ENCODE peak calls at places on chromosome 3, in ten cellular contexts. One of them, this sample, is unnamed.

GRCh38 chr3:27345493-27345892 is 23.7 kb downstream of the NEK10 start:
- DNase-seq in DMS79 treated with DMSO at 0.1 percent for 48 hours: no peak
- DNase-seq in activated CD4-positive, alpha-beta T cell treated with anti-CD3 and anti-CD28 coated beads, Interleukin-2, amount 10 ng/mL, durations not matched to agents 7 days and 5 days: peak; percentile 38
- DNase-seq in endothelial cell: no peak
- DNase-seq in testis: no peak
- DNase-seq in stimulated activated CD8-positive, alpha-beta memory T cell treated with anti-CD3 and anti-CD28 coated beads, Interleukin-15, amount 100 ng/mL, for 4 hours: no peak
- DNase-seq in activated CD8-positive, alpha-beta memory T cell treated with anti-CD3 and anti-CD28 coated beads, Interleukin-2, amount 10 ng/mL, durations not matched to agents 7 days and 5 days: peak; percentile 64
- DNase-seq in astrocyte of the spinal cord: no peak
- DNase-seq in A549: no peak
- DNase-seq in posterior cingulate gyrus: no peak
- DNase-seq in this sample: no peak

GRCh38 chr3:46749129-46749528 is 31.5 kb upstream of the PRSS50 start:
- DNase-seq in posterior cingulate gyrus: no peak
- DNase-seq in stimulated activated CD8-positive, alpha-beta memory T cell treated with anti-CD3 and anti-CD28 coated beads, Interleukin-15, amount 100 ng/mL, for 4 hours: no peak
- DNase-seq in DMS79 treated with DMSO at 0.1 percent for 48 hours: no peak
- DNase-seq in activated CD8-positive, alpha-beta memory T cell treated with anti-CD3 and anti-CD28 coated beads, Interleukin-2, amount 10 ng/mL, durations not matched to agents 7 days and 5 days: no peak
- DNase-seq in activated CD4-positive, alpha-beta T cell treated with anti-CD3 and anti-CD28 coated beads, Interleukin-2, amount 10 ng/mL, durations not matched to agents 7 days and 5 days: no peak
- DNase-seq in A549: no peak
- DNase-seq in testis: no peak
- DNase-seq in astrocyte of the spinal cord: no peak
- DNase-seq in endothelial cell: no peak
- DNase-seq in this sample: no peak

GRCh38 chr3:11690863-11691833 is 47.4 kb upstream of the VGLL4 start:
- DNase-seq in stimulated activated CD8-positive, alpha-beta memory T cell treated with anti-CD3 and anti-CD28 coated beads, Interleukin-15, amount 100 ng/mL, for 4 hours: no peak
- DNase-seq in activated CD8-positive, alpha-beta memory T cell treated with anti-CD3 and anti-CD28 coated beads, Interleukin-2, amount 10 ng/mL, durations not matched to agents 7 days and 5 days: no peak
- DNase-seq in DMS79 treated with DMSO at 0.1 percent for 48 hours: no peak
- DNase-seq in A549: no peak
- DNase-seq in astrocyte of the spinal cord: peak; percentile 24
- DNase-seq in endothelial cell: no peak
- DNase-seq in activated CD4-positive, alpha-beta T cell treated with anti-CD3 and anti-CD28 coated beads, Interleukin-2, amount 10 ng/mL, durations not matched to agents 7 days and 5 days: no peak
- DNase-seq in testis: no peak
- DNase-seq in posterior cingulate gyrus: no peak
- DNase-seq in this sample: no peak

GRCh38 chr3:134710313-134710680 is 59.5 kb upstream of the KY start:
- DNase-seq in posterior cingulate gyrus: no peak
- DNase-seq in stimulated activated CD8-positive, alpha-beta memory T cell treated with anti-CD3 and anti-CD28 coated beads, Interleukin-15, amount 100 ng/mL, for 4 hours: no peak
- DNase-seq in A549: no peak
- DNase-seq in activated CD8-positive, alpha-beta memory T cell treated with anti-CD3 and anti-CD28 coated beads, Interleukin-2, amount 10 ng/mL, durations not matched to agents 7 days and 5 days: no peak
- DNase-seq in DMS79 treated with DMSO at 0.1 percent for 48 hours: no peak
- DNase-seq in endothelial cell: no peak
- DNase-seq in activated CD4-positive, alpha-beta T cell treated with anti-CD3 and anti-CD28 coated beads, Interleukin-2, amount 10 ng/mL, durations not matched to agents 7 days and 5 days: no peak
- DNase-seq in astrocyte of the spinal cord: no peak
- DNase-seq in testis: peak; percentile 16
- DNase-seq in this sample: no peak

GRCh38 chr3:163605915-163606314 is 1472.4 kb downstream of the SI start:
- DNase-seq in endothelial cell: no peak
- DNase-seq in testis: no peak
- DNase-seq in activated CD8-positive, alpha-beta memory T cell treated with anti-CD3 and anti-CD28 coated beads, Interleukin-2, amount 10 ng/mL, durations not matched to agents 7 days and 5 days: no peak
- DNase-seq in astrocyte of the spinal cord: no peak
- DNase-seq in A549: no peak
- DNase-seq in DMS79 treated with DMSO at 0.1 percent for 48 hours: no peak
- DNase-seq in activated CD4-positive, alpha-beta T cell treated with anti-CD3 and anti-CD28 coated beads, Interleukin-2, amount 10 ng/mL, durations not matched to agents 7 days and 5 days: no peak
- DNase-seq in stimulated activated CD8-positive, alpha-beta memory T cell treated with anti-CD3 and anti-CD28 coated beads, Interleukin-15, amount 100 ng/mL, for 4 hours: no peak
- DNase-seq in posterior cingulate gyrus: no peak
- DNase-seq in this sample: no peak

GRCh38 chr3:155065537-155065936 is 14.6 kb upstream of the MME start:
- DNase-seq in A549: no peak
- DNase-seq in stimulated activated CD8-positive, alpha-beta memory T cell treated with anti-CD3 and anti-CD28 coated beads, Interleukin-15, amount 100 ng/mL, for 4 hours: no peak
- DNase-seq in DMS79 treated with DMSO at 0.1 percent for 48 hours: no peak
- DNase-seq in testis: no peak
- DNase-seq in astrocyte of the spinal cord: peak; percentile 55
- DNase-seq in endothelial cell: no peak
- DNase-seq in activated CD4-positive, alpha-beta T cell treated with anti-CD3 and anti-CD28 coated beads, Interleukin-2, amount 10 ng/mL, durations not matched to agents 7 days and 5 days: no peak
- DNase-seq in posterior cingulate gyrus: no peak
- DNase-seq in activated CD8-positive, alpha-beta memory T cell treated with anti-CD3 and anti-CD28 coated beads, Interleukin-2, amount 10 ng/mL, durations not matched to agents 7 days and 5 days: no peak
- DNase-seq in this sample: no peak

GRCh38 chr3:99862208-99862607 is 44.5 kb downstream of the CMSS1 start:
- DNase-seq in testis: no peak
- DNase-seq in activated CD4-positive, alpha-beta T cell treated with anti-CD3 and anti-CD28 coated beads, Interleukin-2, amount 10 ng/mL, durations not matched to agents 7 days and 5 days: no peak
- DNase-seq in activated CD8-positive, alpha-beta memory T cell treated with anti-CD3 and anti-CD28 coated beads, Interleukin-2, amount 10 ng/mL, durations not matched to agents 7 days and 5 days: no peak
- DNase-seq in astrocyte of the spinal cord: peak; percentile 51
- DNase-seq in posterior cingulate gyrus: no peak
- DNase-seq in endothelial cell: no peak
- DNase-seq in stimulated activated CD8-positive, alpha-beta memory T cell treated with anti-CD3 and anti-CD28 coated beads, Interleukin-15, amount 100 ng/mL, for 4 hours: no peak
- DNase-seq in DMS79 treated with DMSO at 0.1 percent for 48 hours: no peak
- DNase-seq in A549: no peak
- DNase-seq in this sample: no peak

GRCh38 chr3:161818106-161818505 is 321.5 kb downstream of the OTOL1 start:
- DNase-seq in activated CD4-positive, alpha-beta T cell treated with anti-CD3 and anti-CD28 coated beads, Interleukin-2, amount 10 ng/mL, durations not matched to agents 7 days and 5 days: no peak
- DNase-seq in DMS79 treated with DMSO at 0.1 percent for 48 hours: no peak
- DNase-seq in A549: no peak
- DNase-seq in stimulated activated CD8-positive, alpha-beta memory T cell treated with anti-CD3 and anti-CD28 coated beads, Interleukin-15, amount 100 ng/mL, for 4 hours: no peak
- DNase-seq in posterior cingulate gyrus: no peak
- DNase-seq in astrocyte of the spinal cord: no peak
- DNase-seq in testis: no peak
- DNase-seq in endothelial cell: no peak
- DNase-seq in activated CD8-positive, alpha-beta memory T cell treated with anti-CD3 and anti-CD28 coated beads, Interleukin-2, amount 10 ng/mL, durations not matched to agents 7 days and 5 days: no peak
- DNase-seq in this sample: no peak

GRCh38 chr3:46378426-46378942 is 7.7 kb downstream of the CCR5 start:
- DNase-seq in stimulated activated CD8-positive, alpha-beta memory T cell treated with anti-CD3 and anti-CD28 coated beads, Interleukin-15, amount 100 ng/mL, for 4 hours: peak; percentile 23
- DNase-seq in DMS79 treated with DMSO at 0.1 percent for 48 hours: no peak
- DNase-seq in A549: peak; percentile 45
- DNase-seq in endothelial cell: peak; percentile 73
- DNase-seq in testis: peak; percentile 69
- DNase-seq in activated CD4-positive, alpha-beta T cell treated with anti-CD3 and anti-CD28 coated beads, Interleukin-2, amount 10 ng/mL, durations not matched to agents 7 days and 5 days: peak; percentile 74
- DNase-seq in posterior cingulate gyrus: peak; percentile 68
- DNase-seq in activated CD8-positive, alpha-beta memory T cell treated with anti-CD3 and anti-CD28 coated beads, Interleukin-2, amount 10 ng/mL, durations not matched to agents 7 days and 5 days: peak; percentile 81
- DNase-seq in astrocyte of the spinal cord: peak; percentile 56
- DNase-seq in this sample: peak; percentile 2

GRCh38 chr3:48492461-48493202 is 11.3 kb downstream of the SHISA5 start:
- DNase-seq in testis: no peak
- DNase-seq in DMS79 treated with DMSO at 0.1 percent for 48 hours: no peak
- DNase-seq in activated CD4-positive, alpha-beta T cell treated with anti-CD3 and anti-CD28 coated beads, Interleukin-2, amount 10 ng/mL, durations not matched to agents 7 days and 5 days: no peak
- DNase-seq in astrocyte of the spinal cord: no peak
- DNase-seq in activated CD8-positive, alpha-beta memory T cell treated with anti-CD3 and anti-CD28 coated beads, Interleukin-2, amount 10 ng/mL, durations not matched to agents 7 days and 5 days: no peak
- DNase-seq in A549: no peak
- DNase-seq in posterior cingulate gyrus: no peak
- DNase-seq in endothelial cell: no peak
- DNase-seq in stimulated activated CD8-positive, alpha-beta memory T cell treated with anti-CD3 and anti-CD28 coated beads, Interleukin-15, amount 100 ng/mL, for 4 hours: no peak
- DNase-seq in this sample: no peak

GRCh38 chr3:31124368-31124767 is 229.9 kb upstream of the GADL1 start:
- DNase-seq in testis: no peak
- DNase-seq in A549: no peak
- DNase-seq in astrocyte of the spinal cord: peak; percentile 63
- DNase-seq in activated CD4-positive, alpha-beta T cell treated with anti-CD3 and anti-CD28 coated beads, Interleukin-2, amount 10 ng/mL, durations not matched to agents 7 days and 5 days: no peak
- DNase-seq in stimulated activated CD8-positive, alpha-beta memory T cell treated with anti-CD3 and anti-CD28 coated beads, Interleukin-15, amount 100 ng/mL, for 4 hours: no peak
- DNase-seq in DMS79 treated with DMSO at 0.1 percent for 48 hours: no peak
- DNase-seq in posterior cingulate gyrus: no peak
- DNase-seq in activated CD8-positive, alpha-beta memory T cell treated with anti-CD3 and anti-CD28 coated beads, Interleukin-2, amount 10 ng/mL, durations not matched to agents 7 days and 5 days: no peak
- DNase-seq in endothelial cell: no peak
- DNase-seq in this sample: no peak

GRCh38 chr3:194373912-194374311 is 4.4 kb upstream of the LRRC15 start:
- DNase-seq in astrocyte of the spinal cord: no peak
- DNase-seq in activated CD8-positive, alpha-beta memory T cell treated with anti-CD3 and anti-CD28 coated beads, Interleukin-2, amount 10 ng/mL, durations not matched to agents 7 days and 5 days: no peak
- DNase-seq in A549: no peak
- DNase-seq in DMS79 treated with DMSO at 0.1 percent for 48 hours: no peak
- DNase-seq in testis: no peak
- DNase-seq in stimulated activated CD8-positive, alpha-beta memory T cell treated with anti-CD3 and anti-CD28 coated beads, Interleukin-15, amount 100 ng/mL, for 4 hours: no peak
- DNase-seq in posterior cingulate gyrus: no peak
- DNase-seq in activated CD4-positive, alpha-beta T cell treated with anti-CD3 and anti-CD28 coated beads, Interleukin-2, amount 10 ng/mL, durations not matched to agents 7 days and 5 days: no peak
- DNase-seq in endothelial cell: no peak
- DNase-seq in this sample: no peak

GRCh38 chr3:51434746-51435323 is 43.8 kb downstream of the RBM15B start:
- DNase-seq in endothelial cell: peak; percentile 50
- DNase-seq in A549: peak; percentile 23
- DNase-seq in testis: peak; percentile 74
- DNase-seq in posterior cingulate gyrus: no peak
- DNase-seq in stimulated activated CD8-positive, alpha-beta memory T cell treated with anti-CD3 and anti-CD28 coated beads, Interleukin-15, amount 100 ng/mL, for 4 hours: peak; percentile 1
- DNase-seq in astrocyte of the spinal cord: peak; percentile 48
- DNase-seq in activated CD8-positive, alpha-beta memory T cell treated with anti-CD3 and anti-CD28 coated beads, Interleukin-2, amount 10 ng/mL, durations not matched to agents 7 days and 5 days: peak; percentile 64
- DNase-seq in DMS79 treated with DMSO at 0.1 percent for 48 hours: peak; percentile 2
- DNase-seq in activated CD4-positive, alpha-beta T cell treated with anti-CD3 and anti-CD28 coated beads, Interleukin-2, amount 10 ng/mL, durations not matched to agents 7 days and 5 days: peak; percentile 61
- DNase-seq in this sample: peak; percentile 31

GRCh38 chr3:52109556-52110380 is 44.5 kb downstream of the POC1A start:
- DNase-seq in endothelial cell: no peak
- DNase-seq in A549: no peak
- DNase-seq in activated CD4-positive, alpha-beta T cell treated with anti-CD3 and anti-CD28 coated beads, Interleukin-2, amount 10 ng/mL, durations not matched to agents 7 days and 5 days: no peak
- DNase-seq in testis: no peak
- DNase-seq in astrocyte of the spinal cord: peak; percentile 45
- DNase-seq in DMS79 treated with DMSO at 0.1 percent for 48 hours: no peak
- DNase-seq in activated CD8-positive, alpha-beta memory T cell treated with anti-CD3 and anti-CD28 coated beads, Interleukin-2, amount 10 ng/mL, durations not matched to agents 7 days and 5 days: no peak
- DNase-seq in posterior cingulate gyrus: no peak
- DNase-seq in stimulated activated CD8-positive, alpha-beta memory T cell treated with anti-CD3 and anti-CD28 coated beads, Interleukin-15, amount 100 ng/mL, for 4 hours: no peak
- DNase-seq in this sample: peak; percentile 6

GRCh38 chr3:182393151-182393550 is 400.2 kb upstream of the ATP11B start:
- DNase-seq in astrocyte of the spinal cord: no peak
- DNase-seq in A549: no peak
- DNase-seq in DMS79 treated with DMSO at 0.1 percent for 48 hours: no peak
- DNase-seq in stimulated activated CD8-positive, alpha-beta memory T cell treated with anti-CD3 and anti-CD28 coated beads, Interleukin-15, amount 100 ng/mL, for 4 hours: no peak
- DNase-seq in activated CD4-positive, alpha-beta T cell treated with anti-CD3 and anti-CD28 coated beads, Interleukin-2, amount 10 ng/mL, durations not matched to agents 7 days and 5 days: no peak
- DNase-seq in posterior cingulate gyrus: no peak
- DNase-seq in endothelial cell: no peak
- DNase-seq in activated CD8-positive, alpha-beta memory T cell treated with anti-CD3 and anti-CD28 coated beads, Interleukin-2, amount 10 ng/mL, durations not matched to agents 7 days and 5 days: no peak
- DNase-seq in testis: no peak
- DNase-seq in this sample: no peak

GRCh38 chr3:141266186-141266585 is 34.6 kb downstream of the PXYLP1 start:
- DNase-seq in posterior cingulate gyrus: no peak
- DNase-seq in astrocyte of the spinal cord: no peak
- DNase-seq in endothelial cell: no peak
- DNase-seq in activated CD8-positive, alpha-beta memory T cell treated with anti-CD3 and anti-CD28 coated beads, Interleukin-2, amount 10 ng/mL, durations not matched to agents 7 days and 5 days: peak; percentile 37
- DNase-seq in A549: no peak
- DNase-seq in stimulated activated CD8-positive, alpha-beta memory T cell treated with anti-CD3 and anti-CD28 coated beads, Interleukin-15, amount 100 ng/mL, for 4 hours: no peak
- DNase-seq in testis: no peak
- DNase-seq in DMS79 treated with DMSO at 0.1 percent for 48 hours: no peak
- DNase-seq in activated CD4-positive, alpha-beta T cell treated with anti-CD3 and anti-CD28 coated beads, Interleukin-2, amount 10 ng/mL, durations not matched to agents 7 days and 5 days: no peak
- DNase-seq in this sample: no peak

GRCh38 chr3:24688446-24689148 is 193.9 kb upstream of the THRB start:
- DNase-seq in posterior cingulate gyrus: no peak
- DNase-seq in activated CD4-positive, alpha-beta T cell treated with anti-CD3 and anti-CD28 coated beads, Interleukin-2, amount 10 ng/mL, durations not matched to agents 7 days and 5 days: no peak
- DNase-seq in A549: no peak
- DNase-seq in activated CD8-positive, alpha-beta memory T cell treated with anti-CD3 and anti-CD28 coated beads, Interleukin-2, amount 10 ng/mL, durations not matched to agents 7 days and 5 days: no peak
- DNase-seq in endothelial cell: no peak
- DNase-seq in testis: no peak
- DNase-seq in astrocyte of the spinal cord: peak; percentile 51
- DNase-seq in stimulated activated CD8-positive, alpha-beta memory T cell treated with anti-CD3 and anti-CD28 coated beads, Interleukin-15, amount 100 ng/mL, for 4 hours: no peak
- DNase-seq in DMS79 treated with DMSO at 0.1 percent for 48 hours: no peak
- DNase-seq in this sample: no peak

GRCh38 chr3:89560546-89560945 is 453.1 kb downstream of the EPHA3 start:
- DNase-seq in testis: no peak
- DNase-seq in endothelial cell: no peak
- DNase-seq in astrocyte of the spinal cord: peak; percentile 56
- DNase-seq in posterior cingulate gyrus: no peak
- DNase-seq in activated CD4-positive, alpha-beta T cell treated with anti-CD3 and anti-CD28 coated beads, Interleukin-2, amount 10 ng/mL, durations not matched to agents 7 days and 5 days: no peak
- DNase-seq in activated CD8-positive, alpha-beta memory T cell treated with anti-CD3 and anti-CD28 coated beads, Interleukin-2, amount 10 ng/mL, durations not matched to agents 7 days and 5 days: no peak
- DNase-seq in stimulated activated CD8-positive, alpha-beta memory T cell treated with anti-CD3 and anti-CD28 coated beads, Interleukin-15, amount 100 ng/mL, for 4 hours: no peak
- DNase-seq in A549: no peak
- DNase-seq in DMS79 treated with DMSO at 0.1 percent for 48 hours: no peak
- DNase-seq in this sample: no peak

GRCh38 chr3:30448946-30449686 is 157.3 kb upstream of the TGFBR2 start:
- DNase-seq in endothelial cell: no peak
- DNase-seq in activated CD4-positive, alpha-beta T cell treated with anti-CD3 and anti-CD28 coated beads, Interleukin-2, amount 10 ng/mL, durations not matched to agents 7 days and 5 days: no peak
- DNase-seq in A549: no peak
- DNase-seq in testis: no peak
- DNase-seq in stimulated activated CD8-positive, alpha-beta memory T cell treated with anti-CD3 and anti-CD28 coated beads, Interleukin-15, amount 100 ng/mL, for 4 hours: no peak
- DNase-seq in posterior cingulate gyrus: no peak
- DNase-seq in astrocyte of the spinal cord: no peak
- DNase-seq in activated CD8-positive, alpha-beta memory T cell treated with anti-CD3 and anti-CD28 coated beads, Interleukin-2, amount 10 ng/mL, durations not matched to agents 7 days and 5 days: no peak
- DNase-seq in DMS79 treated with DMSO at 0.1 percent for 48 hours: no peak
- DNase-seq in this sample: no peak

GRCh38 chr3:115272036-115272824 is 125.1 kb upstream of the ZBTB20 start:
- DNase-seq in testis: no peak
- DNase-seq in A549: no peak
- DNase-seq in stimulated activated CD8-positive, alpha-beta memory T cell treated with anti-CD3 and anti-CD28 coated beads, Interleukin-15, amount 100 ng/mL, for 4 hours: no peak
- DNase-seq in activated CD4-positive, alpha-beta T cell treated with anti-CD3 and anti-CD28 coated beads, Interleukin-2, amount 10 ng/mL, durations not matched to agents 7 days and 5 days: no peak
- DNase-seq in astrocyte of the spinal cord: peak; percentile 91
- DNase-seq in posterior cingulate gyrus: no peak
- DNase-seq in activated CD8-positive, alpha-beta memory T cell treated with anti-CD3 and anti-CD28 coated beads, Interleukin-2, amount 10 ng/mL, durations not matched to agents 7 days and 5 days: no peak
- DNase-seq in endothelial cell: no peak
- DNase-seq in DMS79 treated with DMSO at 0.1 percent for 48 hours: peak; percentile 38
- DNase-seq in this sample: peak; percentile 49

GRCh38 chr3:190773948-190774347 is 88.5 kb downstream of the GMNC start:
- DNase-seq in astrocyte of the spinal cord: no peak
- DNase-seq in A549: no peak
- DNase-seq in testis: no peak
- DNase-seq in posterior cingulate gyrus: no peak
- DNase-seq in activated CD4-positive, alpha-beta T cell treated with anti-CD3 and anti-CD28 coated beads, Interleukin-2, amount 10 ng/mL, durations not matched to agents 7 days and 5 days: no peak
- DNase-seq in endothelial cell: no peak
- DNase-seq in DMS79 treated with DMSO at 0.1 percent for 48 hours: no peak
- DNase-seq in stimulated activated CD8-positive, alpha-beta memory T cell treated with anti-CD3 and anti-CD28 coated beads, Interleukin-15, amount 100 ng/mL, for 4 hours: no peak
- DNase-seq in activated CD8-positive, alpha-beta memory T cell treated with anti-CD3 and anti-CD28 coated beads, Interleukin-2, amount 10 ng/mL, durations not matched to agents 7 days and 5 days: no peak
- DNase-seq in this sample: no peak

GRCh38 chr3:123766195-123767019 is 117.7 kb downstream of the MYLK start:
- DNase-seq in stimulated activated CD8-positive, alpha-beta memory T cell treated with anti-CD3 and anti-CD28 coated beads, Interleukin-15, amount 100 ng/mL, for 4 hours: no peak
- DNase-seq in endothelial cell: no peak
- DNase-seq in A549: no peak
- DNase-seq in posterior cingulate gyrus: no peak
- DNase-seq in activated CD8-positive, alpha-beta memory T cell treated with anti-CD3 and anti-CD28 coated beads, Interleukin-2, amount 10 ng/mL, durations not matched to agents 7 days and 5 days: no peak
- DNase-seq in activated CD4-positive, alpha-beta T cell treated with anti-CD3 and anti-CD28 coated beads, Interleukin-2, amount 10 ng/mL, durations not matched to agents 7 days and 5 days: no peak
- DNase-seq in astrocyte of the spinal cord: no peak
- DNase-seq in testis: peak; percentile 17
- DNase-seq in DMS79 treated with DMSO at 0.1 percent for 48 hours: no peak
- DNase-seq in this sample: no peak

GRCh38 chr3:128946411-128946810 is 47.5 kb downstream of the CFAP92 start:
- DNase-seq in A549: no peak
- DNase-seq in testis: no peak
- DNase-seq in activated CD8-positive, alpha-beta memory T cell treated with anti-CD3 and anti-CD28 coated beads, Interleukin-2, amount 10 ng/mL, durations not matched to agents 7 days and 5 days: no peak
- DNase-seq in DMS79 treated with DMSO at 0.1 percent for 48 hours: no peak
- DNase-seq in astrocyte of the spinal cord: peak; percentile 61
- DNase-seq in activated CD4-positive, alpha-beta T cell treated with anti-CD3 and anti-CD28 coated beads, Interleukin-2, amount 10 ng/mL, durations not matched to agents 7 days and 5 days: no peak
- DNase-seq in stimulated activated CD8-positive, alpha-beta memory T cell treated with anti-CD3 and anti-CD28 coated beads, Interleukin-15, amount 100 ng/mL, for 4 hours: no peak
- DNase-seq in posterior cingulate gyrus: no peak
- DNase-seq in endothelial cell: no peak
- DNase-seq in this sample: no peak

GRCh38 chr3:8301977-8302589 is 199.5 kb upstream of the LMCD1 start:
- DNase-seq in endothelial cell: no peak
- DNase-seq in DMS79 treated with DMSO at 0.1 percent for 48 hours: no peak
- DNase-seq in posterior cingulate gyrus: no peak
- DNase-seq in testis: no peak
- DNase-seq in stimulated activated CD8-positive, alpha-beta memory T cell treated with anti-CD3 and anti-CD28 coated beads, Interleukin-15, amount 100 ng/mL, for 4 hours: no peak
- DNase-seq in astrocyte of the spinal cord: peak; percentile 70
- DNase-seq in activated CD8-positive, alpha-beta memory T cell treated with anti-CD3 and anti-CD28 coated beads, Interleukin-2, amount 10 ng/mL, durations not matched to agents 7 days and 5 days: no peak
- DNase-seq in activated CD4-positive, alpha-beta T cell treated with anti-CD3 and anti-CD28 coated beads, Interleukin-2, amount 10 ng/mL, durations not matched to agents 7 days and 5 days: peak; percentile 18
- DNase-seq in A549: peak; percentile 33
- DNase-seq in this sample: peak; percentile 67

GRCh38 chr3:160402249-160403027 is 3.0 kb downstream of the SMC4 start:
- DNase-seq in astrocyte of the spinal cord: peak; percentile 64
- DNase-seq in posterior cingulate gyrus: no peak
- DNase-seq in stimulated activated CD8-positive, alpha-beta memory T cell treated with anti-CD3 and anti-CD28 coated beads, Interleukin-15, amount 100 ng/mL, for 4 hours: no peak
- DNase-seq in endothelial cell: no peak
- DNase-seq in DMS79 treated with DMSO at 0.1 percent for 48 hours: peak; percentile 53
- DNase-seq in testis: no peak
- DNase-seq in A549: no peak
- DNase-seq in activated CD8-positive, alpha-beta memory T cell treated with anti-CD3 and anti-CD28 coated beads, Interleukin-2, amount 10 ng/mL, durations not matched to agents 7 days and 5 days: no peak
- DNase-seq in activated CD4-positive, alpha-beta T cell treated with anti-CD3 and anti-CD28 coated beads, Interleukin-2, amount 10 ng/mL, durations not matched to agents 7 days and 5 days: no peak
- DNase-seq in this sample: no peak

GRCh38 chr3:56826831-56827722 is 25.3 kb upstream of the ARHGEF3 start:
- DNase-seq in activated CD8-positive, alpha-beta memory T cell treated with anti-CD3 and anti-CD28 coated beads, Interleukin-2, amount 10 ng/mL, durations not matched to agents 7 days and 5 days: no peak
- DNase-seq in endothelial cell: no peak
- DNase-seq in posterior cingulate gyrus: no peak
- DNase-seq in astrocyte of the spinal cord: no peak
- DNase-seq in stimulated activated CD8-positive, alpha-beta memory T cell treated with anti-CD3 and anti-CD28 coated beads, Interleukin-15, amount 100 ng/mL, for 4 hours: no peak
- DNase-seq in activated CD4-positive, alpha-beta T cell treated with anti-CD3 and anti-CD28 coated beads, Interleukin-2, amount 10 ng/mL, durations not matched to agents 7 days and 5 days: no peak
- DNase-seq in DMS79 treated with DMSO at 0.1 percent for 48 hours: no peak
- DNase-seq in testis: no peak
- DNase-seq in A549: no peak
- DNase-seq in this sample: no peak

GRCh38 chr3:41216993-41217392 is 17.7 kb downstream of the CTNNB1 start:
- DNase-seq in testis: no peak
- DNase-seq in endothelial cell: no peak
- DNase-seq in activated CD4-positive, alpha-beta T cell treated with anti-CD3 and anti-CD28 coated beads, Interleukin-2, amount 10 ng/mL, durations not matched to agents 7 days and 5 days: no peak
- DNase-seq in DMS79 treated with DMSO at 0.1 percent for 48 hours: no peak
- DNase-seq in posterior cingulate gyrus: no peak
- DNase-seq in A549: no peak
- DNase-seq in stimulated activated CD8-positive, alpha-beta memory T cell treated with anti-CD3 and anti-CD28 coated beads, Interleukin-15, amount 100 ng/mL, for 4 hours: no peak
- DNase-seq in activated CD8-positive, alpha-beta memory T cell treated with anti-CD3 and anti-CD28 coated beads, Interleukin-2, amount 10 ng/mL, durations not matched to agents 7 days and 5 days: no peak
- DNase-seq in astrocyte of the spinal cord: no peak
- DNase-seq in this sample: no peak

GRCh38 chr3:64627471-64628321 is 60.1 kb downstream of the ADAMTS9 start:
- DNase-seq in testis: no peak
- DNase-seq in endothelial cell: no peak
- DNase-seq in astrocyte of the spinal cord: no peak
- DNase-seq in A549: no peak
- DNase-seq in activated CD8-positive, alpha-beta memory T cell treated with anti-CD3 and anti-CD28 coated beads, Interleukin-2, amount 10 ng/mL, durations not matched to agents 7 days and 5 days: no peak
- DNase-seq in activated CD4-positive, alpha-beta T cell treated with anti-CD3 and anti-CD28 coated beads, Interleukin-2, amount 10 ng/mL, durations not matched to agents 7 days and 5 days: no peak
- DNase-seq in posterior cingulate gyrus: no peak
- DNase-seq in DMS79 treated with DMSO at 0.1 percent for 48 hours: peak; percentile 61
- DNase-seq in stimulated activated CD8-positive, alpha-beta memory T cell treated with anti-CD3 and anti-CD28 coated beads, Interleukin-15, amount 100 ng/mL, for 4 hours: no peak
- DNase-seq in this sample: no peak